ENCODE peak calls at places on chromosome 1, in four cellular contexts. One of them, this sample, is unnamed.

GRCh38 chr1:233790662-233791371 is 113.7 kb upstream of the SLC35F3 start:
- DNase-seq in fibroblast of the conjunctiva: peak; percentile 51
- DNase-seq in EL: peak; percentile 39
- DNase-seq in GM06990: peak; percentile 21
- DNase-seq in this sample: peak; percentile 51

GRCh38 chr1:41432481-41433280 is 51.8 kb downstream of the EDN2 start:
- DNase-seq in fibroblast of the conjunctiva: peak; percentile 72
- DNase-seq in EL: peak; percentile 86
- DNase-seq in GM06990: peak; percentile 59
- DNase-seq in this sample: peak; percentile 92

GRCh38 chr1:34268311-34269042 is 91.8 kb downstream of the C1orf94 start:
- DNase-seq in fibroblast of the conjunctiva: no peak
- DNase-seq in EL: peak; percentile 53
- DNase-seq in GM06990: no peak
- DNase-seq in this sample: no peak

GRCh38 chr1:201758508-201759050 is 70.4 kb upstream of the IPO9 start:
- DNase-seq in fibroblast of the conjunctiva: no peak
- DNase-seq in EL: no peak
- DNase-seq in GM06990: no peak
- DNase-seq in this sample: no peak

GRCh38 chr1:43613075-43613942 is 36.6 kb upstream of the KDM4A start:
- DNase-seq in fibroblast of the conjunctiva: no peak
- DNase-seq in EL: no peak
- DNase-seq in GM06990: no peak
- DNase-seq in this sample: no peak

GRCh38 chr1:22207605-22208264 is 64.8 kb upstream of the WNT4 start:
- DNase-seq in fibroblast of the conjunctiva: no peak
- DNase-seq in EL: no peak
- DNase-seq in GM06990: no peak
- DNase-seq in this sample: no peak

GRCh38 chr1:26060832-26061574 is 6.4 kb downstream of the TRIM63 start:
- DNase-seq in fibroblast of the conjunctiva: no peak
- DNase-seq in EL: no peak
- DNase-seq in GM06990: no peak
- DNase-seq in this sample: no peak

GRCh38 chr1:169731446-169731845 is 2.4 kb downstream of the SELE start:
- DNase-seq in fibroblast of the conjunctiva: no peak
- DNase-seq in EL: peak; percentile 5
- DNase-seq in GM06990: no peak
- DNase-seq in this sample: no peak

GRCh38 chr1:116255486-116255885 is 117.6 kb upstream of the ATP1A1 start:
- DNase-seq in fibroblast of the conjunctiva: no peak
- DNase-seq in EL: no peak
- DNase-seq in GM06990: no peak
- DNase-seq in this sample: no peak

GRCh38 chr1:225460737-225461532 is 33.1 kb upstream of the LBR start:
- DNase-seq in fibroblast of the conjunctiva: no peak
- DNase-seq in EL: peak; percentile 46
- DNase-seq in GM06990: no peak
- DNase-seq in this sample: no peak

GRCh38 chr1:192401832-192402231 is 85.0 kb downstream of the RGS21 start:
- DNase-seq in fibroblast of the conjunctiva: peak; percentile 5
- DNase-seq in EL: peak; percentile 58
- DNase-seq in GM06990: no peak
- DNase-seq in this sample: no peak